ENCODE peak calls at places on chromosomes 6 and 20, in six cellular contexts. One of them, this sample, is unnamed.

GRCh38 chr20:49335456-49335855 is 57.6 kb upstream of the ZNFX1 start:
- DNase-seq in GOT3: no peak
- DNase-seq in stimulated activated CD4-positive, alpha-beta T cell treated with anti-CD3 and anti-CD28 coated beads, Interleukin-1b, Interleukin-23, amount 100 ng/mL, for 24 hours: no peak
- DNase-seq in naive B cell: no peak
- DNase-seq in hepatic stellate cell: no peak
- DNase-seq in stimulated activated CD8-positive, alpha-beta memory T cell treated with anti-CD3 and anti-CD28 coated beads, Interleukin-4, amount 100 ng/mL, for 4 hours: no peak
- DNase-seq in this sample: no peak

GRCh38 chr6:14276667-14277404 is 159.3 kb downstream of the CD83 start:
- DNase-seq in GOT3: no peak
- DNase-seq in stimulated activated CD4-positive, alpha-beta T cell treated with anti-CD3 and anti-CD28 coated beads, Interleukin-1b, Interleukin-23, amount 100 ng/mL, for 24 hours: no peak
- DNase-seq in naive B cell: peak; percentile 85
- DNase-seq in hepatic stellate cell: peak; percentile 38
- DNase-seq in stimulated activated CD8-positive, alpha-beta memory T cell treated with anti-CD3 and anti-CD28 coated beads, Interleukin-4, amount 100 ng/mL, for 4 hours: no peak
- DNase-seq in this sample: no peak

GRCh38 chr6:1586256-1586655 is 23.5 kb upstream of the FOXC1 start:
- DNase-seq in GOT3: no peak
- DNase-seq in stimulated activated CD4-positive, alpha-beta T cell treated with anti-CD3 and anti-CD28 coated beads, Interleukin-1b, Interleukin-23, amount 100 ng/mL, for 24 hours: no peak
- DNase-seq in naive B cell: no peak
- DNase-seq in hepatic stellate cell: no peak
- DNase-seq in stimulated activated CD8-positive, alpha-beta memory T cell treated with anti-CD3 and anti-CD28 coated beads, Interleukin-4, amount 100 ng/mL, for 4 hours: no peak
- DNase-seq in this sample: no peak

GRCh38 chr6:5034328-5034727 is 30.5 kb upstream of the RPP40 start:
- DNase-seq in GOT3: no peak
- DNase-seq in stimulated activated CD4-positive, alpha-beta T cell treated with anti-CD3 and anti-CD28 coated beads, Interleukin-1b, Interleukin-23, amount 100 ng/mL, for 24 hours: no peak
- DNase-seq in naive B cell: no peak
- DNase-seq in hepatic stellate cell: no peak
- DNase-seq in stimulated activated CD8-positive, alpha-beta memory T cell treated with anti-CD3 and anti-CD28 coated beads, Interleukin-4, amount 100 ng/mL, for 4 hours: no peak
- DNase-seq in this sample: no peak

GRCh38 chr20:37303637-37304036 is 14.2 kb downstream of the MANBAL start:
- DNase-seq in GOT3: no peak
- DNase-seq in stimulated activated CD4-positive, alpha-beta T cell treated with anti-CD3 and anti-CD28 coated beads, Interleukin-1b, Interleukin-23, amount 100 ng/mL, for 24 hours: no peak
- DNase-seq in naive B cell: no peak
- DNase-seq in hepatic stellate cell: no peak
- DNase-seq in stimulated activated CD8-positive, alpha-beta memory T cell treated with anti-CD3 and anti-CD28 coated beads, Interleukin-4, amount 100 ng/mL, for 4 hours: no peak
- DNase-seq in this sample: no peak

GRCh38 chr20:48722002-48722731 is 105.6 kb downstream of the PREX1 start:
- DNase-seq in GOT3: no peak
- DNase-seq in stimulated activated CD4-positive, alpha-beta T cell treated with anti-CD3 and anti-CD28 coated beads, Interleukin-1b, Interleukin-23, amount 100 ng/mL, for 24 hours: no peak
- DNase-seq in naive B cell: peak; percentile 25
- DNase-seq in hepatic stellate cell: no peak
- DNase-seq in stimulated activated CD8-positive, alpha-beta memory T cell treated with anti-CD3 and anti-CD28 coated beads, Interleukin-4, amount 100 ng/mL, for 4 hours: no peak
- DNase-seq in this sample: no peak

GRCh38 chr6:160634706-160635105 is 29.4 kb downstream of the LPA start:
- DNase-seq in GOT3: no peak
- DNase-seq in stimulated activated CD4-positive, alpha-beta T cell treated with anti-CD3 and anti-CD28 coated beads, Interleukin-1b, Interleukin-23, amount 100 ng/mL, for 24 hours: no peak
- DNase-seq in naive B cell: no peak
- DNase-seq in hepatic stellate cell: no peak
- DNase-seq in stimulated activated CD8-positive, alpha-beta memory T cell treated with anti-CD3 and anti-CD28 coated beads, Interleukin-4, amount 100 ng/mL, for 4 hours: no peak
- DNase-seq in this sample: no peak

GRCh38 chr6:3414704-3415453 is 42.0 kb downstream of the SLC22A23 start:
- DNase-seq in GOT3: no peak
- DNase-seq in stimulated activated CD4-positive, alpha-beta T cell treated with anti-CD3 and anti-CD28 coated beads, Interleukin-1b, Interleukin-23, amount 100 ng/mL, for 24 hours: no peak
- DNase-seq in naive B cell: no peak
- DNase-seq in hepatic stellate cell: no peak
- DNase-seq in stimulated activated CD8-positive, alpha-beta memory T cell treated with anti-CD3 and anti-CD28 coated beads, Interleukin-4, amount 100 ng/mL, for 4 hours: no peak
- DNase-seq in this sample: no peak

GRCh38 chr6:152221806-152222628 is 414.5 kb downstream of the ESR1 start:
- DNase-seq in GOT3: no peak
- DNase-seq in stimulated activated CD4-positive, alpha-beta T cell treated with anti-CD3 and anti-CD28 coated beads, Interleukin-1b, Interleukin-23, amount 100 ng/mL, for 24 hours: no peak
- DNase-seq in naive B cell: no peak
- DNase-seq in hepatic stellate cell: no peak
- DNase-seq in stimulated activated CD8-positive, alpha-beta memory T cell treated with anti-CD3 and anti-CD28 coated beads, Interleukin-4, amount 100 ng/mL, for 4 hours: no peak
- DNase-seq in this sample: no peak

GRCh38 chr6:16064687-16065086 is 64.2 kb upstream of the MYLIP start:
- DNase-seq in GOT3: no peak
- DNase-seq in stimulated activated CD4-positive, alpha-beta T cell treated with anti-CD3 and anti-CD28 coated beads, Interleukin-1b, Interleukin-23, amount 100 ng/mL, for 24 hours: no peak
- DNase-seq in naive B cell: no peak
- DNase-seq in hepatic stellate cell: no peak
- DNase-seq in stimulated activated CD8-positive, alpha-beta memory T cell treated with anti-CD3 and anti-CD28 coated beads, Interleukin-4, amount 100 ng/mL, for 4 hours: no peak
- DNase-seq in this sample: no peak

GRCh38 chr6:12060780-12061619 is 48.9 kb downstream of the HIVEP1 start:
- DNase-seq in GOT3: no peak
- DNase-seq in stimulated activated CD4-positive, alpha-beta T cell treated with anti-CD3 and anti-CD28 coated beads, Interleukin-1b, Interleukin-23, amount 100 ng/mL, for 24 hours: peak; percentile 18
- DNase-seq in naive B cell: peak; percentile 78
- DNase-seq in hepatic stellate cell: peak; percentile 29
- DNase-seq in stimulated activated CD8-positive, alpha-beta memory T cell treated with anti-CD3 and anti-CD28 coated beads, Interleukin-4, amount 100 ng/mL, for 4 hours: peak; percentile 12
- DNase-seq in this sample: peak; percentile 40

GRCh38 chr20:59183751-59184150 is 20.1 kb downstream of the ZNF831 start:
- DNase-seq in GOT3: no peak
- DNase-seq in stimulated activated CD4-positive, alpha-beta T cell treated with anti-CD3 and anti-CD28 coated beads, Interleukin-1b, Interleukin-23, amount 100 ng/mL, for 24 hours: no peak
- DNase-seq in naive B cell: no peak
- DNase-seq in hepatic stellate cell: no peak
- DNase-seq in stimulated activated CD8-positive, alpha-beta memory T cell treated with anti-CD3 and anti-CD28 coated beads, Interleukin-4, amount 100 ng/mL, for 4 hours: no peak
- DNase-seq in this sample: no peak

GRCh38 chr6:37354526-37355384 is 972 bp downstream of the RNF8 start:
- DNase-seq in GOT3: no peak
- DNase-seq in stimulated activated CD4-positive, alpha-beta T cell treated with anti-CD3 and anti-CD28 coated beads, Interleukin-1b, Interleukin-23, amount 100 ng/mL, for 24 hours: no peak
- DNase-seq in naive B cell: no peak
- DNase-seq in hepatic stellate cell: peak; percentile 58
- DNase-seq in stimulated activated CD8-positive, alpha-beta memory T cell treated with anti-CD3 and anti-CD28 coated beads, Interleukin-4, amount 100 ng/mL, for 4 hours: no peak
- DNase-seq in this sample: peak; percentile 6

GRCh38 chr6:34386316-34387137 is 5.9 kb downstream of the NUDT3 start:
- DNase-seq in GOT3: no peak
- DNase-seq in stimulated activated CD4-positive, alpha-beta T cell treated with anti-CD3 and anti-CD28 coated beads, Interleukin-1b, Interleukin-23, amount 100 ng/mL, for 24 hours: no peak
- DNase-seq in naive B cell: no peak
- DNase-seq in hepatic stellate cell: peak; percentile 61
- DNase-seq in stimulated activated CD8-positive, alpha-beta memory T cell treated with anti-CD3 and anti-CD28 coated beads, Interleukin-4, amount 100 ng/mL, for 4 hours: no peak
- DNase-seq in this sample: no peak

GRCh38 chr6:25639653-25640052 is 12.4 kb upstream of the SCGN start:
- DNase-seq in GOT3: no peak
- DNase-seq in stimulated activated CD4-positive, alpha-beta T cell treated with anti-CD3 and anti-CD28 coated beads, Interleukin-1b, Interleukin-23, amount 100 ng/mL, for 24 hours: no peak
- DNase-seq in naive B cell: no peak
- DNase-seq in hepatic stellate cell: no peak
- DNase-seq in stimulated activated CD8-positive, alpha-beta memory T cell treated with anti-CD3 and anti-CD28 coated beads, Interleukin-4, amount 100 ng/mL, for 4 hours: no peak
- DNase-seq in this sample: no peak

GRCh38 chr6:128919412-128919811 is 36.5 kb downstream of the LAMA2 start:
- DNase-seq in GOT3: no peak
- DNase-seq in stimulated activated CD4-positive, alpha-beta T cell treated with anti-CD3 and anti-CD28 coated beads, Interleukin-1b, Interleukin-23, amount 100 ng/mL, for 24 hours: no peak
- DNase-seq in naive B cell: no peak
- DNase-seq in hepatic stellate cell: no peak
- DNase-seq in stimulated activated CD8-positive, alpha-beta memory T cell treated with anti-CD3 and anti-CD28 coated beads, Interleukin-4, amount 100 ng/mL, for 4 hours: no peak
- DNase-seq in this sample: no peak

GRCh38 chr20:23362392-23363256 is 642 bp downstream of the GZF1 start:
- DNase-seq in GOT3: no peak
- DNase-seq in stimulated activated CD4-positive, alpha-beta T cell treated with anti-CD3 and anti-CD28 coated beads, Interleukin-1b, Interleukin-23, amount 100 ng/mL, for 24 hours: no peak
- DNase-seq in naive B cell: no peak
- DNase-seq in hepatic stellate cell: peak; percentile 49
- DNase-seq in stimulated activated CD8-positive, alpha-beta memory T cell treated with anti-CD3 and anti-CD28 coated beads, Interleukin-4, amount 100 ng/mL, for 4 hours: no peak
- DNase-seq in this sample: no peak

GRCh38 chr20:47847882-47848485 is 62.7 kb upstream of the SULF2 start:
- DNase-seq in GOT3: no peak
- DNase-seq in stimulated activated CD4-positive, alpha-beta T cell treated with anti-CD3 and anti-CD28 coated beads, Interleukin-1b, Interleukin-23, amount 100 ng/mL, for 24 hours: no peak
- DNase-seq in naive B cell: peak; percentile 5
- DNase-seq in hepatic stellate cell: no peak
- DNase-seq in stimulated activated CD8-positive, alpha-beta memory T cell treated with anti-CD3 and anti-CD28 coated beads, Interleukin-4, amount 100 ng/mL, for 4 hours: no peak
- DNase-seq in this sample: no peak

GRCh38 chr6:56640374-56640773 is 2.3 kb downstream of the DST start:
- DNase-seq in GOT3: no peak
- DNase-seq in stimulated activated CD4-positive, alpha-beta T cell treated with anti-CD3 and anti-CD28 coated beads, Interleukin-1b, Interleukin-23, amount 100 ng/mL, for 24 hours: no peak
- DNase-seq in naive B cell: no peak
- DNase-seq in hepatic stellate cell: no peak
- DNase-seq in stimulated activated CD8-positive, alpha-beta memory T cell treated with anti-CD3 and anti-CD28 coated beads, Interleukin-4, amount 100 ng/mL, for 4 hours: no peak
- DNase-seq in this sample: no peak

GRCh38 chr6:161104966-161105365 is 113.4 kb downstream of the MAP3K4 start:
- DNase-seq in GOT3: no peak
- DNase-seq in stimulated activated CD4-positive, alpha-beta T cell treated with anti-CD3 and anti-CD28 coated beads, Interleukin-1b, Interleukin-23, amount 100 ng/mL, for 24 hours: no peak
- DNase-seq in naive B cell: no peak
- DNase-seq in hepatic stellate cell: no peak
- DNase-seq in stimulated activated CD8-positive, alpha-beta memory T cell treated with anti-CD3 and anti-CD28 coated beads, Interleukin-4, amount 100 ng/mL, for 4 hours: no peak
- DNase-seq in this sample: no peak

GRCh38 chr6:68008445-68008844 is 626.6 kb upstream of the ADGRB3 start:
- DNase-seq in GOT3: no peak
- DNase-seq in stimulated activated CD4-positive, alpha-beta T cell treated with anti-CD3 and anti-CD28 coated beads, Interleukin-1b, Interleukin-23, amount 100 ng/mL, for 24 hours: no peak
- DNase-seq in naive B cell: no peak
- DNase-seq in hepatic stellate cell: no peak
- DNase-seq in stimulated activated CD8-positive, alpha-beta memory T cell treated with anti-CD3 and anti-CD28 coated beads, Interleukin-4, amount 100 ng/mL, for 4 hours: no peak
- DNase-seq in this sample: no peak

GRCh38 chr6:110814488-110815259 is 595 bp downstream of the CDK19 start:
- DNase-seq in GOT3: no peak
- DNase-seq in stimulated activated CD4-positive, alpha-beta T cell treated with anti-CD3 and anti-CD28 coated beads, Interleukin-1b, Interleukin-23, amount 100 ng/mL, for 24 hours: peak; percentile 24
- DNase-seq in naive B cell: peak; percentile 67
- DNase-seq in hepatic stellate cell: peak; percentile 75
- DNase-seq in stimulated activated CD8-positive, alpha-beta memory T cell treated with anti-CD3 and anti-CD28 coated beads, Interleukin-4, amount 100 ng/mL, for 4 hours: no peak
- DNase-seq in this sample: peak; percentile 50

GRCh38 chr6:7866531-7866930 is 44.1 kb downstream of the TXNDC5 start:
- DNase-seq in GOT3: no peak
- DNase-seq in stimulated activated CD4-positive, alpha-beta T cell treated with anti-CD3 and anti-CD28 coated beads, Interleukin-1b, Interleukin-23, amount 100 ng/mL, for 24 hours: no peak
- DNase-seq in naive B cell: no peak
- DNase-seq in hepatic stellate cell: no peak
- DNase-seq in stimulated activated CD8-positive, alpha-beta memory T cell treated with anti-CD3 and anti-CD28 coated beads, Interleukin-4, amount 100 ng/mL, for 4 hours: no peak
- DNase-seq in this sample: no peak